ENCODE peak calls at places on chromosomes 5 and 9, in nine cellular contexts. One of them, this sample, is unnamed. For H3K4me1, the result is how much of the 10 kb centered on the place peaks cover.

GRCh38 chr9:134985451-134985850 is 67.7 kb upstream of the FCN1 start:
- DNase-seq in mucosa of descending colon: no peak
- DNase-seq in naive thymus-derived CD4-positive, alpha-beta T cell: no peak
- DNase-seq in HCT116: no peak
- DNase-seq in spleen: peak
- DNase-seq in heart left ventricle: no peak
- DNase-seq in left ventricle myocardium inferior: no peak
- DNase-seq in BE2C: no peak
- DNase-seq in foreskin keratinocyte: no peak
- DNase-seq in this sample: no peak

GRCh38 chr5:172280937-172281336 is 2.6 kb downstream of the UBTD2 start:
- DNase-seq in mucosa of descending colon: no peak
- DNase-seq in naive thymus-derived CD4-positive, alpha-beta T cell: no peak
- DNase-seq in HCT116: no peak
- DNase-seq in spleen: no peak
- DNase-seq in heart left ventricle: no peak
- DNase-seq in left ventricle myocardium inferior: no peak
- DNase-seq in BE2C: no peak
- DNase-seq in foreskin keratinocyte: no peak
- DNase-seq in this sample: no peak

GRCh38 chr5:54758038-54758437 is 227.4 kb downstream of the ESM1 start:
- DNase-seq in mucosa of descending colon: no peak
- DNase-seq in naive thymus-derived CD4-positive, alpha-beta T cell: no peak
- DNase-seq in HCT116: no peak
- DNase-seq in spleen: no peak
- DNase-seq in heart left ventricle: no peak
- DNase-seq in left ventricle myocardium inferior: no peak
- DNase-seq in BE2C: no peak
- DNase-seq in foreskin keratinocyte: peak
- DNase-seq in this sample: no peak

GRCh38 chr5:177015156-177015555 is 7.3 kb upstream of the ZNF346 start:
- DNase-seq in mucosa of descending colon: no peak
- DNase-seq in naive thymus-derived CD4-positive, alpha-beta T cell: no peak
- DNase-seq in HCT116: no peak
- DNase-seq in spleen: no peak
- DNase-seq in heart left ventricle: no peak
- DNase-seq in left ventricle myocardium inferior: no peak
- DNase-seq in BE2C: no peak
- DNase-seq in foreskin keratinocyte: no peak
- DNase-seq in this sample: no peak

GRCh38 chr9:4299006-4299795 is 667 bp downstream of the GLIS3 start:
- DNase-seq in mucosa of descending colon: peak
- DNase-seq in naive thymus-derived CD4-positive, alpha-beta T cell: peak
- DNase-seq in HCT116: no peak
- DNase-seq in spleen: peak
- DNase-seq in heart left ventricle: peak
- DNase-seq in left ventricle myocardium inferior: peak
- DNase-seq in BE2C: no peak
- DNase-seq in foreskin keratinocyte: peak
- DNase-seq in this sample: peak

GRCh38 chr9:124206391-124206790 is 51.4 kb upstream of the NEK6 start:
- DNase-seq in mucosa of descending colon: no peak
- DNase-seq in naive thymus-derived CD4-positive, alpha-beta T cell: no peak
- DNase-seq in HCT116: no peak
- DNase-seq in spleen: no peak
- DNase-seq in heart left ventricle: no peak
- DNase-seq in left ventricle myocardium inferior: no peak
- DNase-seq in BE2C: no peak
- DNase-seq in foreskin keratinocyte: no peak
- DNase-seq in this sample: no peak

GRCh38 chr5:61658592-61659008 is 326.5 kb downstream of the ZSWIM6 start:
- DNase-seq in mucosa of descending colon: peak
- DNase-seq in naive thymus-derived CD4-positive, alpha-beta T cell: peak
- DNase-seq in HCT116: peak
- DNase-seq in spleen: peak
- DNase-seq in heart left ventricle: peak
- DNase-seq in left ventricle myocardium inferior: peak
- DNase-seq in BE2C: peak
- DNase-seq in foreskin keratinocyte: peak
- DNase-seq in this sample: peak

GRCh38 chr5:14659821-14660607 is 4.5 kb upstream of the OTULIN start:
- DNase-seq in mucosa of descending colon: no peak
- DNase-seq in naive thymus-derived CD4-positive, alpha-beta T cell: no peak
- DNase-seq in HCT116: no peak
- DNase-seq in spleen: no peak
- DNase-seq in heart left ventricle: no peak
- DNase-seq in left ventricle myocardium inferior: no peak
- DNase-seq in BE2C: no peak
- DNase-seq in foreskin keratinocyte: peak
- DNase-seq in this sample: no peak

GRCh38 chr5:111237470-111237869 is 13.3 kb downstream of the CAMK4 start:
- DNase-seq in mucosa of descending colon: no peak
- DNase-seq in naive thymus-derived CD4-positive, alpha-beta T cell: no peak
- DNase-seq in HCT116: no peak
- DNase-seq in spleen: no peak
- DNase-seq in heart left ventricle: no peak
- DNase-seq in left ventricle myocardium inferior: no peak
- DNase-seq in BE2C: no peak
- DNase-seq in foreskin keratinocyte: no peak
- DNase-seq in this sample: no peak

GRCh38 chr5:111235635-111236034 is 11.5 kb downstream of the CAMK4 start:
- DNase-seq in mucosa of descending colon: no peak
- DNase-seq in naive thymus-derived CD4-positive, alpha-beta T cell: no peak
- DNase-seq in HCT116: no peak
- DNase-seq in spleen: no peak
- DNase-seq in heart left ventricle: no peak
- DNase-seq in left ventricle myocardium inferior: no peak
- DNase-seq in BE2C: no peak
- DNase-seq in foreskin keratinocyte: no peak
- DNase-seq in this sample: no peak

GRCh38 chr5:111241696-111242095 is 17.5 kb downstream of the CAMK4 start:
- DNase-seq in mucosa of descending colon: no peak
- DNase-seq in naive thymus-derived CD4-positive, alpha-beta T cell: no peak
- DNase-seq in HCT116: no peak
- DNase-seq in spleen: no peak
- DNase-seq in heart left ventricle: no peak
- DNase-seq in left ventricle myocardium inferior: no peak
- DNase-seq in BE2C: no peak
- DNase-seq in foreskin keratinocyte: no peak
- DNase-seq in this sample: no peak

GRCh38 chr5:111236995-111237394 is 12.8 kb downstream of the CAMK4 start:
- DNase-seq in mucosa of descending colon: no peak
- DNase-seq in naive thymus-derived CD4-positive, alpha-beta T cell: no peak
- DNase-seq in HCT116: no peak
- DNase-seq in spleen: no peak
- DNase-seq in heart left ventricle: no peak
- DNase-seq in left ventricle myocardium inferior: no peak
- DNase-seq in BE2C: no peak
- DNase-seq in foreskin keratinocyte: no peak
- DNase-seq in this sample: no peak

GRCh38 chr5:111238826-111239225 is 14.6 kb downstream of the CAMK4 start:
- DNase-seq in mucosa of descending colon: no peak
- DNase-seq in naive thymus-derived CD4-positive, alpha-beta T cell: no peak
- DNase-seq in HCT116: no peak
- DNase-seq in spleen: no peak
- DNase-seq in heart left ventricle: no peak
- DNase-seq in left ventricle myocardium inferior: no peak
- DNase-seq in BE2C: no peak
- DNase-seq in foreskin keratinocyte: no peak
- DNase-seq in this sample: no peak
- H3K4me1 ChIP-seq in mucosa of descending colon: under half
- H3K4me1 ChIP-seq in naive thymus-derived CD4-positive, alpha-beta T cell: half or more
- H3K4me1 ChIP-seq in HCT116: under half
- H3K4me1 ChIP-seq in spleen: under half
- H3K4me1 ChIP-seq in heart left ventricle: under half
- H3K4me1 ChIP-seq in left ventricle myocardium inferior: under half
- H3K4me1 ChIP-seq in BE2C: under half
- H3K4me1 ChIP-seq in foreskin keratinocyte: under half
- H3K4me1 ChIP-seq in this sample: under half

GRCh38 chr5:74865799-74866652 is at the start of gene FAM169A:
- DNase-seq in mucosa of descending colon: peak
- DNase-seq in naive thymus-derived CD4-positive, alpha-beta T cell: peak
- DNase-seq in HCT116: no peak
- DNase-seq in spleen: peak
- DNase-seq in heart left ventricle: peak
- DNase-seq in left ventricle myocardium inferior: no peak
- DNase-seq in BE2C: peak
- DNase-seq in foreskin keratinocyte: peak
- DNase-seq in this sample: peak

GRCh38 chr5:74866653-74867162 is 521 bp upstream of the FAM169A start:
- DNase-seq in mucosa of descending colon: no peak
- DNase-seq in naive thymus-derived CD4-positive, alpha-beta T cell: no peak
- DNase-seq in HCT116: no peak
- DNase-seq in spleen: peak
- DNase-seq in heart left ventricle: no peak
- DNase-seq in left ventricle myocardium inferior: no peak
- DNase-seq in BE2C: no peak
- DNase-seq in foreskin keratinocyte: no peak
- DNase-seq in this sample: no peak

GRCh38 chr5:74864823-74865222 is 1.4 kb downstream of the FAM169A start:
- DNase-seq in mucosa of descending colon: no peak
- DNase-seq in naive thymus-derived CD4-positive, alpha-beta T cell: no peak
- DNase-seq in HCT116: no peak
- DNase-seq in spleen: no peak
- DNase-seq in heart left ventricle: no peak
- DNase-seq in left ventricle myocardium inferior: no peak
- DNase-seq in BE2C: no peak
- DNase-seq in foreskin keratinocyte: peak
- DNase-seq in this sample: no peak

GRCh38 chr5:74863726-74864125 is 2.5 kb downstream of the FAM169A start:
- DNase-seq in mucosa of descending colon: no peak
- DNase-seq in naive thymus-derived CD4-positive, alpha-beta T cell: no peak
- DNase-seq in HCT116: no peak
- DNase-seq in spleen: no peak
- DNase-seq in heart left ventricle: no peak
- DNase-seq in left ventricle myocardium inferior: no peak
- DNase-seq in BE2C: no peak
- DNase-seq in foreskin keratinocyte: peak
- DNase-seq in this sample: no peak

DNA sequence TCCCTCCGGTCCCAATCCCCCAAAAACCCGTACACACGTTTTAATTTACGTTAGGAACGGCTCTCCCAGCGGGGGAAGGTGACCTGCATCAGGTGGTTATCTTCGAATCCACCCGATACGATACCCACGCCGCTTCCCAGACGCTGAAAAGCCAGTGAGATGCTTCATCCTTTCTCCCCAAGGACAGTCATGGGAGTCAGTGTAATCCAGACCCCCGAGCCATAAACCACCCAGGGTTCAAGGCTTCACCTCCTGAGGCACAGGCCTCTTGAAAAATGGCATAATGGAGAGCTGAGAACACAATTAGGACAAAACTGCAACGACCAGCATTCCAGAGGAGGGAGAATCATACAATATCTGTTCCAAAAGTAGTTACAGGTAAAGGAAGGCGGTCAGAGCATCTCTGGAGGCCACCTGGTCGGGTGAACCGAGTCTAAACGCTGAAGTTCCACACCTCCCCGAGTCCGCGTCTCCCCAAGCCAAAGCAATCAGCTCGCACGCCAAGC is 841 bp downstream of the FAM169A start:
- DNase-seq in mucosa of descending colon: no peak
- DNase-seq in naive thymus-derived CD4-positive, alpha-beta T cell: no peak
- DNase-seq in HCT116: no peak
- DNase-seq in spleen: no peak
- DNase-seq in heart left ventricle: no peak
- DNase-seq in left ventricle myocardium inferior: no peak
- DNase-seq in BE2C: no peak
- DNase-seq in foreskin keratinocyte: peak
- DNase-seq in this sample: no peak
- H3K4me1 ChIP-seq in mucosa of descending colon: under half
- H3K4me1 ChIP-seq in naive thymus-derived CD4-positive, alpha-beta T cell: under half
- H3K4me1 ChIP-seq in HCT116: under half
- H3K4me1 ChIP-seq in spleen: under half
- H3K4me1 ChIP-seq in heart left ventricle: under half
- H3K4me1 ChIP-seq in left ventricle myocardium inferior: under half
- H3K4me1 ChIP-seq in BE2C: under half
- H3K4me1 ChIP-seq in foreskin keratinocyte: under half
- H3K4me1 ChIP-seq in this sample: under half

GRCh38 chr9:38063363-38063707 is 5.7 kb downstream of the SHB start:
- DNase-seq in mucosa of descending colon: no peak
- DNase-seq in naive thymus-derived CD4-positive, alpha-beta T cell: no peak
- DNase-seq in HCT116: no peak
- DNase-seq in spleen: peak
- DNase-seq in heart left ventricle: no peak
- DNase-seq in left ventricle myocardium inferior: no peak
- DNase-seq in BE2C: no peak
- DNase-seq in foreskin keratinocyte: no peak
- DNase-seq in this sample: no peak

GRCh38 chr9:38061326-38061947 is 7.6 kb downstream of the SHB start:
- DNase-seq in mucosa of descending colon: no peak
- DNase-seq in naive thymus-derived CD4-positive, alpha-beta T cell: no peak
- DNase-seq in HCT116: no peak
- DNase-seq in spleen: peak
- DNase-seq in heart left ventricle: no peak
- DNase-seq in left ventricle myocardium inferior: no peak
- DNase-seq in BE2C: no peak
- DNase-seq in foreskin keratinocyte: no peak
- DNase-seq in this sample: no peak

GRCh38 chr9:38062498-38063362 is 6.3 kb downstream of the SHB start:
- DNase-seq in mucosa of descending colon: no peak
- DNase-seq in naive thymus-derived CD4-positive, alpha-beta T cell: no peak
- DNase-seq in HCT116: no peak
- DNase-seq in spleen: peak
- DNase-seq in heart left ventricle: no peak
- DNase-seq in left ventricle myocardium inferior: no peak
- DNase-seq in BE2C: no peak
- DNase-seq in foreskin keratinocyte: no peak
- DNase-seq in this sample: no peak

GRCh38 chr9:38060688-38061087 is 8.3 kb downstream of the SHB start:
- DNase-seq in mucosa of descending colon: no peak
- DNase-seq in naive thymus-derived CD4-positive, alpha-beta T cell: no peak
- DNase-seq in HCT116: no peak
- DNase-seq in spleen: no peak
- DNase-seq in heart left ventricle: no peak
- DNase-seq in left ventricle myocardium inferior: no peak
- DNase-seq in BE2C: peak
- DNase-seq in foreskin keratinocyte: no peak
- DNase-seq in this sample: no peak

DNA sequence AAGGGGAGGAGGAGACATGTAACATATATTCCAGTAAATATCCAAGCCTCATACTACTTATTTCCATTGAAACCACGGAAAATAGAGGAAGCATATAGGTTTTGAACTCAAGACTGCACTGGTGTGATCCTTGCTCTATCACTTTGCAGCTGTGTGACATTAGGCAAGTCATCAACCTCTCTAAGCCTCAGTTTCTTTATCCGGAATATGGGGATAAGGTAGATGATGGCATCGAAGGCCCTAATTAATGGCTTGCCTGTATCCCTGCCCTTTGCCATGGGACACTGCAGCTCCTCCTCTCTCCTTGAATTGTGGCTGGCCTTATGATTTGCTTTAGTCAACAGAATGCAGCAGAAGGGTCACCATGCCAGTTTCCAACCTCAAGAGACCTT is 6.9 kb downstream of the SHB start:
- DNase-seq in mucosa of descending colon: no peak
- DNase-seq in naive thymus-derived CD4-positive, alpha-beta T cell: no peak
- DNase-seq in HCT116: no peak
- DNase-seq in spleen: no peak
- DNase-seq in heart left ventricle: no peak
- DNase-seq in left ventricle myocardium inferior: no peak
- DNase-seq in BE2C: no peak
- DNase-seq in foreskin keratinocyte: no peak
- DNase-seq in this sample: no peak
- H3K4me1 ChIP-seq in mucosa of descending colon: under half
- H3K4me1 ChIP-seq in naive thymus-derived CD4-positive, alpha-beta T cell: under half
- H3K4me1 ChIP-seq in HCT116: under half
- H3K4me1 ChIP-seq in spleen: under half
- H3K4me1 ChIP-seq in heart left ventricle: half or more
- H3K4me1 ChIP-seq in left ventricle myocardium inferior: half or more
- H3K4me1 ChIP-seq in BE2C: under half
- H3K4me1 ChIP-seq in foreskin keratinocyte: under half
- H3K4me1 ChIP-seq in this sample: half or more

GRCh38 chr5:132779961-132780360 is 2.9 kb upstream of the SEPTIN8 start:
- DNase-seq in mucosa of descending colon: no peak
- DNase-seq in naive thymus-derived CD4-positive, alpha-beta T cell: no peak
- DNase-seq in HCT116: no peak
- DNase-seq in spleen: no peak
- DNase-seq in heart left ventricle: no peak
- DNase-seq in left ventricle myocardium inferior: no peak
- DNase-seq in BE2C: no peak
- DNase-seq in foreskin keratinocyte: no peak
- DNase-seq in this sample: no peak
- H3K4me1 ChIP-seq in mucosa of descending colon: under half
- H3K4me1 ChIP-seq in naive thymus-derived CD4-positive, alpha-beta T cell: under half
- H3K4me1 ChIP-seq in HCT116: under half
- H3K4me1 ChIP-seq in spleen: under half
- H3K4me1 ChIP-seq in heart left ventricle: under half
- H3K4me1 ChIP-seq in left ventricle myocardium inferior: under half
- H3K4me1 ChIP-seq in BE2C: under half
- H3K4me1 ChIP-seq in foreskin keratinocyte: under half
- H3K4me1 ChIP-seq in this sample: under half

This sample was measured in lower lobe of right lung.